ENCODE peak calls at places on chromosomes 12 and 14, in five cellular contexts. One of them, this sample, is unnamed.

GRCh38 chr12:30088259-30088995 is 304.7 kb upstream of the TMTC1 start:
- DNase-seq in smooth muscle cell of the brain vasculature: no peak
- DNase-seq in germinal center: no peak
- DNase-seq in endothelial cell of umbilical vein: no peak
- DNase-seq in fibroblast of villous mesenchyme: no peak
- DNase-seq in this sample: no peak

GRCh38 chr12:67649165-67650126 is 901 bp downstream of the DYRK2 start:
- DNase-seq in fibroblast of villous mesenchyme: peak
- DNase-seq in smooth muscle cell of the brain vasculature: no peak
- DNase-seq in endothelial cell of umbilical vein: peak
- DNase-seq in germinal center: peak
- DNase-seq in this sample: peak

GRCh38 chr12:119274636-119275065 is 59.9 kb upstream of the CCDC60 start:
- DNase-seq in endothelial cell of umbilical vein: no peak
- DNase-seq in germinal center: no peak
- DNase-seq in fibroblast of villous mesenchyme: no peak
- DNase-seq in smooth muscle cell of the brain vasculature: no peak
- DNase-seq in this sample: no peak

GRCh38 chr14:99679111-99679510 is 5.0 kb upstream of the CYP46A1 start:
- DNase-seq in germinal center: no peak
- DNase-seq in smooth muscle cell of the brain vasculature: no peak
- DNase-seq in fibroblast of villous mesenchyme: no peak
- DNase-seq in endothelial cell of umbilical vein: no peak
- DNase-seq in this sample: no peak

GRCh38 chr12:90940872-90941499 is 14.0 kb downstream of the CCER1 start:
- DNase-seq in endothelial cell of umbilical vein: peak
- DNase-seq in fibroblast of villous mesenchyme: peak
- DNase-seq in germinal center: peak
- DNase-seq in smooth muscle cell of the brain vasculature: no peak
- DNase-seq in this sample: no peak

GRCh38 chr14:95227279-95227860 is 70.0 kb upstream of the DICER1 start:
- DNase-seq in smooth muscle cell of the brain vasculature: peak
- DNase-seq in endothelial cell of umbilical vein: peak
- DNase-seq in fibroblast of villous mesenchyme: no peak
- DNase-seq in germinal center: no peak
- DNase-seq in this sample: no peak

GRCh38 chr12:98893601-98894411 is 248.7 kb downstream of the APAF1 start:
- DNase-seq in germinal center: no peak
- DNase-seq in endothelial cell of umbilical vein: no peak
- DNase-seq in fibroblast of villous mesenchyme: no peak
- DNase-seq in smooth muscle cell of the brain vasculature: no peak
- DNase-seq in this sample: no peak

GRCh38 chr12:89357297-89357730 is 5.0 kb upstream of the DUSP6 start:
- DNase-seq in endothelial cell of umbilical vein: no peak
- DNase-seq in germinal center: no peak
- DNase-seq in fibroblast of villous mesenchyme: no peak
- DNase-seq in smooth muscle cell of the brain vasculature: no peak
- DNase-seq in this sample: no peak

GRCh38 chr14:70972107-70972976 is 65.1 kb downstream of the PCNX1 start:
- DNase-seq in fibroblast of villous mesenchyme: peak
- DNase-seq in endothelial cell of umbilical vein: peak
- DNase-seq in smooth muscle cell of the brain vasculature: peak
- DNase-seq in germinal center: peak
- DNase-seq in this sample: peak

GRCh38 chr14:69135133-69135532 is 17.8 kb downstream of the DCAF5 start:
- DNase-seq in endothelial cell of umbilical vein: no peak
- DNase-seq in fibroblast of villous mesenchyme: no peak
- DNase-seq in germinal center: no peak
- DNase-seq in smooth muscle cell of the brain vasculature: no peak
- DNase-seq in this sample: no peak

GRCh38 chr14:57390806-57391562 is 598 bp downstream of the NAA30 start:
- DNase-seq in germinal center: peak
- DNase-seq in endothelial cell of umbilical vein: peak
- DNase-seq in fibroblast of villous mesenchyme: peak
- DNase-seq in smooth muscle cell of the brain vasculature: no peak
- DNase-seq in this sample: peak

GRCh38 chr12:20513189-20513588 is 144.9 kb downstream of the PDE3A start:
- DNase-seq in germinal center: no peak
- DNase-seq in smooth muscle cell of the brain vasculature: no peak
- DNase-seq in endothelial cell of umbilical vein: no peak
- DNase-seq in fibroblast of villous mesenchyme: peak
- DNase-seq in this sample: no peak

GRCh38 chr12:93972411-93973208 is 175.8 kb upstream of the PLXNC1 start:
- DNase-seq in germinal center: no peak
- DNase-seq in smooth muscle cell of the brain vasculature: no peak
- DNase-seq in endothelial cell of umbilical vein: no peak
- DNase-seq in fibroblast of villous mesenchyme: peak
- DNase-seq in this sample: no peak

GRCh38 chr12:24898606-24899005 is 50.3 kb downstream of the BCAT1 start:
- DNase-seq in germinal center: no peak
- DNase-seq in endothelial cell of umbilical vein: no peak
- DNase-seq in smooth muscle cell of the brain vasculature: no peak
- DNase-seq in fibroblast of villous mesenchyme: no peak
- DNase-seq in this sample: no peak

GRCh38 chr12:91565246-91565645 is 382.6 kb upstream of the DCN start:
- DNase-seq in smooth muscle cell of the brain vasculature: no peak
- DNase-seq in fibroblast of villous mesenchyme: peak
- DNase-seq in germinal center: no peak
- DNase-seq in endothelial cell of umbilical vein: no peak
- DNase-seq in this sample: no peak

GRCh38 chr14:73105050-73105449 is 31.3 kb upstream of the PSEN1 start:
- DNase-seq in fibroblast of villous mesenchyme: peak
- DNase-seq in endothelial cell of umbilical vein: no peak
- DNase-seq in germinal center: no peak
- DNase-seq in smooth muscle cell of the brain vasculature: no peak
- DNase-seq in this sample: no peak

GRCh38 chr12:133130808-133131128 is 341 bp downstream of the ZNF10 start:
- DNase-seq in fibroblast of villous mesenchyme: no peak
- DNase-seq in smooth muscle cell of the brain vasculature: no peak
- DNase-seq in germinal center: peak
- DNase-seq in endothelial cell of umbilical vein: no peak
- DNase-seq in this sample: no peak

GRCh38 chr14:104131968-104132732 is 6.2 kb upstream of the KIF26A start:
- DNase-seq in endothelial cell of umbilical vein: no peak
- DNase-seq in germinal center: no peak
- DNase-seq in fibroblast of villous mesenchyme: no peak
- DNase-seq in smooth muscle cell of the brain vasculature: no peak
- DNase-seq in this sample: no peak

GRCh38 chr12:79454338-79454777 is 236.4 kb downstream of the PAWR start:
- DNase-seq in fibroblast of villous mesenchyme: peak
- DNase-seq in germinal center: no peak
- DNase-seq in smooth muscle cell of the brain vasculature: no peak
- DNase-seq in endothelial cell of umbilical vein: peak
- DNase-seq in this sample: no peak

GRCh38 chr12:50220357-50221061 is 53.3 kb upstream of the CERS5 start:
- DNase-seq in fibroblast of villous mesenchyme: peak
- DNase-seq in germinal center: no peak
- DNase-seq in endothelial cell of umbilical vein: peak
- DNase-seq in smooth muscle cell of the brain vasculature: no peak
- DNase-seq in this sample: peak

GRCh38 chr14:49893309-49894213 is 679 bp downstream of the ARF6 start:
- DNase-seq in fibroblast of villous mesenchyme: peak
- DNase-seq in germinal center: peak
- DNase-seq in endothelial cell of umbilical vein: peak
- DNase-seq in smooth muscle cell of the brain vasculature: no peak
- DNase-seq in this sample: peak

GRCh38 chr14:35362911-35363374 is 41.6 kb downstream of the NFKBIA start:
- DNase-seq in fibroblast of villous mesenchyme: peak
- DNase-seq in smooth muscle cell of the brain vasculature: no peak
- DNase-seq in germinal center: no peak
- DNase-seq in endothelial cell of umbilical vein: peak
- DNase-seq in this sample: no peak

GRCh38 chr12:130970908-130971233 is 17.2 kb downstream of the ADGRD1 start:
- DNase-seq in fibroblast of villous mesenchyme: no peak
- DNase-seq in smooth muscle cell of the brain vasculature: no peak
- DNase-seq in endothelial cell of umbilical vein: no peak
- DNase-seq in germinal center: no peak
- DNase-seq in this sample: no peak

GRCh38 chr12:69610729-69611128 is at the start of gene LRRC10:
- DNase-seq in endothelial cell of umbilical vein: no peak
- DNase-seq in smooth muscle cell of the brain vasculature: no peak
- DNase-seq in fibroblast of villous mesenchyme: no peak
- DNase-seq in germinal center: no peak
- DNase-seq in this sample: no peak

GRCh38 chr14:81436296-81437138 is 36.4 kb upstream of the STON2 start:
- DNase-seq in endothelial cell of umbilical vein: peak
- DNase-seq in smooth muscle cell of the brain vasculature: no peak
- DNase-seq in germinal center: peak
- DNase-seq in fibroblast of villous mesenchyme: peak
- DNase-seq in this sample: peak

GRCh38 chr12:109757671-109758265 is 44.1 kb downstream of the FAM222A start:
- DNase-seq in germinal center: no peak
- DNase-seq in fibroblast of villous mesenchyme: no peak
- DNase-seq in smooth muscle cell of the brain vasculature: no peak
- DNase-seq in endothelial cell of umbilical vein: no peak
- DNase-seq in this sample: no peak

GRCh38 chr14:63952933-63953437 is 100.2 kb downstream of the SYNE2 start:
- DNase-seq in germinal center: no peak
- DNase-seq in endothelial cell of umbilical vein: peak
- DNase-seq in fibroblast of villous mesenchyme: no peak
- DNase-seq in smooth muscle cell of the brain vasculature: no peak
- DNase-seq in this sample: no peak

GRCh38 chr12:116968986-116969385 is 58.2 kb downstream of the FBXW8 start:
- DNase-seq in germinal center: peak
- DNase-seq in smooth muscle cell of the brain vasculature: no peak
- DNase-seq in endothelial cell of umbilical vein: no peak
- DNase-seq in fibroblast of villous mesenchyme: no peak
- DNase-seq in this sample: no peak

GRCh38 chr12:103780093-103780440 is 61.0 kb downstream of the NT5DC3 start:
- DNase-seq in fibroblast of villous mesenchyme: peak
- DNase-seq in endothelial cell of umbilical vein: no peak
- DNase-seq in germinal center: no peak
- DNase-seq in smooth muscle cell of the brain vasculature: no peak
- DNase-seq in this sample: no peak